ENCODE peak calls at places on chromosomes 1 and 21, in four cellular contexts. One of them, this sample, is unnamed.
A peak's percentile ranks its signal among the peaks of the same experiment; 100 is the strongest.

GRCh38 chr1:7432102-7432895 is 338.8 kb upstream of the VAMP3 start:
- DNase-seq in effector CD4-positive, alpha-beta T cell: no peak
- DNase-seq in cerebellar nuclear complex: no peak
- DNase-seq in aorta: no peak
- DNase-seq in this sample: no peak

GRCh38 chr1:11062965-11063401 is 3.2 kb upstream of the SRM start:
- DNase-seq in effector CD4-positive, alpha-beta T cell: no peak
- DNase-seq in cerebellar nuclear complex: no peak
- DNase-seq in aorta: peak; percentile 16
- DNase-seq in this sample: no peak

GRCh38 chr1:148353461-148354283 is 129.4 kb downstream of the PPIAL4G start:
- DNase-seq in effector CD4-positive, alpha-beta T cell: no peak
- DNase-seq in cerebellar nuclear complex: no peak
- DNase-seq in aorta: no peak
- DNase-seq in this sample: no peak

GRCh38 chr1:5648410-5649165 is 343.6 kb downstream of the NPHP4 start:
- DNase-seq in effector CD4-positive, alpha-beta T cell: no peak
- DNase-seq in cerebellar nuclear complex: no peak
- DNase-seq in aorta: peak; percentile 35
- DNase-seq in this sample: no peak

GRCh38 chr21:33109574-33110339 is 39.8 kb downstream of the OLIG1 start:
- DNase-seq in effector CD4-positive, alpha-beta T cell: no peak
- DNase-seq in cerebellar nuclear complex: no peak
- DNase-seq in aorta: peak; percentile 57
- DNase-seq in this sample: no peak

GRCh38 chr1:50080904-50081586 is 27.7 kb upstream of the ELAVL4 start:
- DNase-seq in effector CD4-positive, alpha-beta T cell: no peak
- DNase-seq in cerebellar nuclear complex: no peak
- DNase-seq in aorta: no peak
- DNase-seq in this sample: no peak

GRCh38 chr1:27150183-27150582 is 4.7 kb downstream of the SLC9A1 start:
- DNase-seq in effector CD4-positive, alpha-beta T cell: no peak
- DNase-seq in cerebellar nuclear complex: no peak
- DNase-seq in aorta: no peak
- DNase-seq in this sample: no peak

GRCh38 chr1:43828574-43828973 is 105.0 kb upstream of the ARTN start:
- DNase-seq in effector CD4-positive, alpha-beta T cell: no peak
- DNase-seq in cerebellar nuclear complex: no peak
- DNase-seq in aorta: no peak
- DNase-seq in this sample: no peak

GRCh38 chr1:241895013-241895412 is 47.0 kb downstream of the EXO1 start:
- DNase-seq in effector CD4-positive, alpha-beta T cell: no peak
- DNase-seq in cerebellar nuclear complex: no peak
- DNase-seq in aorta: no peak
- DNase-seq in this sample: no peak

GRCh38 chr1:207824691-207825090 is 72.8 kb downstream of the CD46 start:
- DNase-seq in effector CD4-positive, alpha-beta T cell: no peak
- DNase-seq in cerebellar nuclear complex: no peak
- DNase-seq in aorta: no peak
- DNase-seq in this sample: no peak

GRCh38 chr1:8661185-8662110 is 156.0 kb downstream of the RERE start:
- DNase-seq in effector CD4-positive, alpha-beta T cell: no peak
- DNase-seq in cerebellar nuclear complex: no peak
- DNase-seq in aorta: no peak
- DNase-seq in this sample: no peak

GRCh38 chr1:46735708-46736324 is 16.9 kb upstream of the EFCAB14 start:
- DNase-seq in effector CD4-positive, alpha-beta T cell: no peak
- DNase-seq in cerebellar nuclear complex: no peak
- DNase-seq in aorta: no peak
- DNase-seq in this sample: no peak

GRCh38 chr21:41943468-41944250 is 10.2 kb downstream of the C2CD2 start:
- DNase-seq in effector CD4-positive, alpha-beta T cell: no peak
- DNase-seq in cerebellar nuclear complex: no peak
- DNase-seq in aorta: peak; percentile 49
- DNase-seq in this sample: no peak

This sample was measured in type B pancreatic cell.